ENCODE peak calls at places on chromosomes 2 and 18, in nine cellular contexts. E is body of pancreas, A is T-helper 2 cell, O is osteoblast, W is epithelial cell of esophagus, K is NCI-H2029, C is GM13977, Y is fibroblast of mammary gland, V is neural crest cell. F is an unnamed sample.

GRCh38 chr2:44388877-44389276 is 27.1 kb downstream of the CAMKMT start:
- DNase-seq in E (no peak), A (no peak), O (no peak), W (no peak), K (no peak), C (no peak), Y (no peak), V (no peak), F (no peak)

GRCh38 chr18:34444622-34445021 is 219.9 kb upstream of the NOL4 start:
- DNase-seq in E (no peak), A (no peak), O (no peak), W (no peak), K (no peak), C (no peak), Y (no peak), V (no peak), F (no peak)

GRCh38 chr18:23580677-23581367 is 5.5 kb downstream of the NPC1 start:
- DNase-seq in E (no peak), A (no peak), O (peak; percentile 94), W (peak; percentile 16), K (no peak), C (no peak), Y (peak; percentile 84), V (no peak), F (no peak)

GRCh38 chr2:9330639-9331270 is 92.6 kb downstream of the ITGB1BP1 start:
- DNase-seq in E (no peak), A (no peak), O (no peak), W (no peak), K (no peak), C (no peak), Y (no peak), V (no peak), F (no peak)

GRCh38 chr2:64202206-64202864 is 58.1 kb upstream of the PELI1 start:
- DNase-seq in E (no peak), A (no peak), O (no peak), W (peak; percentile 43), K (peak; percentile 13), C (no peak), Y (peak; percentile 57), V (no peak), F (no peak)

GRCh38 chr2:232230557-232230956 is 148.0 kb upstream of the ALPP start:
- DNase-seq in E (peak; percentile 15), A (no peak), O (no peak), W (peak; percentile 46), K (no peak), C (no peak), Y (peak; percentile 23), V (peak; percentile 8), F (no peak)

GRCh38 chr2:28128281-28128950 is 237.9 kb downstream of the BABAM2 start:
- DNase-seq in E (no peak), A (no peak), O (peak; percentile 80), W (peak; percentile 29), K (no peak), C (no peak), Y (peak; percentile 59), V (no peak), F (no peak)

GRCh38 chr2:237431372-237431771 is 17.4 kb upstream of the COL6A3 start:
- DNase-seq in E (no peak), A (no peak), O (no peak), W (peak; percentile 73), K (no peak), C (no peak), Y (peak; percentile 99), V (no peak), F (no peak)

GRCh38 chr18:51287818-51288508 is 90.5 kb upstream of the MEX3C start:
- DNase-seq in E (no peak), A (no peak), O (no peak), W (no peak), K (no peak), C (no peak), Y (no peak), V (no peak), F (no peak)

GRCh38 chr2:72973566-72974435 is 56.5 kb downstream of the EMX1 start:
- DNase-seq in E (peak; percentile 59), A (no peak), O (peak; percentile 96), W (peak; percentile 69), K (peak; percentile 38), C (peak; percentile 83), Y (peak; percentile 54), V (peak; percentile 36), F (no peak)

GRCh38 chr2:178069551-178069950 is 3.0 kb downstream of the PDE11A start:
- DNase-seq in E (no peak), A (no peak), O (no peak), W (no peak), K (peak; percentile 28), C (no peak), Y (no peak), V (no peak), F (no peak)

GRCh38 chr2:70708376-70709199 is 59.4 kb downstream of the ADD2 start:
- DNase-seq in E (no peak), A (no peak), O (no peak), W (no peak), K (peak; percentile 34), C (no peak), Y (peak; percentile 47), V (no peak), F (no peak)

GRCh38 chr18:49189772-49190171 is 239.0 kb upstream of the SMAD7 start:
- DNase-seq in E (no peak), A (no peak), O (no peak), W (no peak), K (no peak), C (no peak), Y (no peak), V (no peak), F (no peak)

GRCh38 chr18:24985616-24986015 is 366.4 kb downstream of the ZNF521 start:
- DNase-seq in E (no peak), A (no peak), O (no peak), W (no peak), K (no peak), C (no peak), Y (no peak), V (no peak), F (no peak)

GRCh38 chr2:221943078-221943810 is 355.6 kb downstream of the PAX3 start:
- DNase-seq in E (peak; percentile 21), A (no peak), O (no peak), W (peak; percentile 25), K (no peak), C (no peak), Y (peak; percentile 85), V (no peak), F (peak; percentile 81)

GRCh38 chr18:44949967-44950366 is 269.3 kb downstream of the SETBP1 start:
- DNase-seq in E (no peak), A (no peak), O (no peak), W (no peak), K (no peak), C (no peak), Y (no peak), V (no peak), F (no peak)

GRCh38 chr18:74498712-74499629 is 2.8 kb downstream of the CNDP2 start:
- DNase-seq in E (peak; percentile 56), A (peak; percentile 39), O (no peak), W (peak; percentile 50), K (no peak), C (peak; percentile 81), Y (peak; percentile 10), V (no peak), F (peak; percentile 82)

GRCh38 chr2:45452866-45453265 is 158.2 kb downstream of the SRBD1 start:
- DNase-seq in E (no peak), A (no peak), O (peak; percentile 2), W (no peak), K (no peak), C (no peak), Y (peak; percentile 92), V (no peak), F (no peak)

GRCh38 chr18:53944721-53945120 is 279.7 kb downstream of the MBD2 start:
- DNase-seq in E (no peak), A (no peak), O (no peak), W (peak; percentile 9), K (no peak), C (no peak), Y (peak; percentile 6), V (no peak), F (no peak)

GRCh38 chr2:205776139-205776538 is 93.8 kb downstream of the NRP2 start:
- DNase-seq in E (peak; percentile 83), A (no peak), O (no peak), W (no peak), K (no peak), C (peak; percentile 50), Y (peak; percentile 48), V (peak; percentile 62), F (peak; percentile 46)

GRCh38 chr2:174617713-174618112 is 20.1 kb upstream of the WIPF1 start:
- DNase-seq in E (no peak), A (no peak), O (no peak), W (no peak), K (no peak), C (no peak), Y (no peak), V (no peak), F (no peak)

GRCh38 chr2:26179446-26179907 is 6.6 kb downstream of the GAREM2 start:
- DNase-seq in E (no peak), A (no peak), O (peak; percentile 73), W (no peak), K (no peak), C (peak; percentile 30), Y (no peak), V (no peak), F (no peak)

GRCh38 chr18:2147866-2148265 is 423.4 kb downstream of the METTL4 start:
- DNase-seq in E (no peak), A (no peak), O (no peak), W (peak; percentile 99), K (no peak), C (no peak), Y (peak; percentile 80), V (no peak), F (no peak)

GRCh38 chr2:96537066-96537733 is 648 bp downstream of the ARID5A start:
- DNase-seq in E (peak; percentile 49), A (peak; percentile 70), O (peak; percentile 90), W (peak; percentile 43), K (no peak), C (peak; percentile 90), Y (peak; percentile 30), V (peak; percentile 36), F (peak; percentile 75)

F was measured in lung.